ENCODE peak calls at places on chromosomes 13 and 19, in nine cellular contexts. M is A549, B is K562, V is HCT116, P is HL-60, D is GM23338, T is HepG2, A is SK-N-SH, X is GM12878. G is an unnamed sample.

GRCh38 chr13:31846984-31847752 is 107.8 kb downstream of the RXFP2 start:
- DNase-seq in M (no peak), B (peak), V (no peak), P (no peak), D (peak), T (no peak), A (peak), X (no peak), G (no peak)

GRCh38 chr13:107712145-107712544 is 503.2 kb downstream of the LIG4 start:
- DNase-seq in M (no peak), B (no peak), V (no peak), P (no peak), D (no peak), T (no peak), A (no peak), X (no peak), G (no peak)

GRCh38 chr13:20521388-20521787 is 4.3 kb downstream of the CRYL1 start:
- DNase-seq in M (no peak), B (no peak), V (no peak), P (no peak), D (peak), T (no peak), A (no peak), X (no peak), G (no peak)

GRCh38 chr13:69935043-69935442 is 172.6 kb upstream of the ATXN8OS start:
- DNase-seq in M (peak), B (peak), V (peak), P (peak), D (no peak), T (peak), A (peak), X (no peak), G (no peak)

GRCh38 chr19:48807590-48808308 is 3.1 kb downstream of the BCAT2 start:
- DNase-seq in M (peak), B (peak), V (no peak), P (no peak), D (peak), T (peak), A (peak), X (no peak), G (no peak)

GRCh38 chr19:33444238-33444992 is 70.9 kb downstream of the CEBPG start:
- DNase-seq in M (no peak), B (no peak), V (no peak), P (no peak), D (no peak), T (no peak), A (no peak), X (no peak), G (no peak)

GRCh38 chr13:35499131-35500051 is 22.9 kb upstream of the MAB21L1 start:
- DNase-seq in M (no peak), B (no peak), V (no peak), P (no peak), D (no peak), T (no peak), A (no peak), X (no peak), G (no peak)

GRCh38 chr13:21537105-21537504 is 66.9 kb downstream of the MICU2 start:
- DNase-seq in M (no peak), B (no peak), V (no peak), P (no peak), D (no peak), T (no peak), A (no peak), X (no peak), G (no peak)

GRCh38 chr19:57655443-57655842 is 13.3 kb upstream of the ZSCAN4 start:
- DNase-seq in M (no peak), B (peak), V (no peak), P (no peak), D (no peak), T (no peak), A (no peak), X (no peak), G (no peak)

GRCh38 chr13:111206148-111206547 is 91.0 kb downstream of the ARHGEF7 start:
- DNase-seq in M (no peak), B (no peak), V (no peak), P (no peak), D (peak), T (no peak), A (no peak), X (no peak), G (no peak)

GRCh38 chr19:48493718-48494515 is 17.7 kb downstream of the LMTK3 start:
- DNase-seq in M (no peak), B (peak), V (no peak), P (no peak), D (peak), T (no peak), A (no peak), X (no peak), G (no peak)

GRCh38 chr19:3054972-3055740 is 7.1 kb downstream of the TLE5 start:
- DNase-seq in M (peak), B (peak), V (no peak), P (no peak), D (no peak), T (no peak), A (no peak), X (no peak), G (no peak)

GRCh38 chr13:97111705-97112104 is 110.4 kb upstream of the MBNL2 start:
- DNase-seq in M (no peak), B (no peak), V (no peak), P (no peak), D (no peak), T (no peak), A (no peak), X (no peak), G (no peak)

GRCh38 chr19:58279042-58279924 is 528 bp downstream of the ZNF8 start:
- DNase-seq in M (peak), B (peak), V (no peak), P (peak), D (peak), T (peak), A (peak), X (no peak), G (no peak)

GRCh38 chr13:39322836-39323585 is 280.0 kb downstream of the LHFPL6 start:
- DNase-seq in M (no peak), B (no peak), V (no peak), P (no peak), D (no peak), T (no peak), A (no peak), X (no peak), G (no peak)

GRCh38 chr19:51141181-51141580 is 920 bp upstream of the SIGLEC7 start:
- DNase-seq in M (no peak), B (no peak), V (no peak), P (no peak), D (no peak), T (no peak), A (no peak), X (no peak), G (no peak)

GRCh38 chr13:111339366-111340143 is 19.1 kb downstream of the TEX29 start:
- DNase-seq in M (no peak), B (no peak), V (no peak), P (no peak), D (no peak), T (no peak), A (no peak), X (no peak), G (no peak)

GRCh38 chr19:55681131-55682087 is 6.4 kb downstream of the EPN1 start:
- DNase-seq in M (no peak), B (no peak), V (no peak), P (no peak), D (no peak), T (no peak), A (no peak), X (no peak), G (no peak)

GRCh38 chr13:25042141-25042540 is 53.8 kb upstream of the PABPC3 start:
- DNase-seq in M (no peak), B (no peak), V (no peak), P (no peak), D (no peak), T (no peak), A (no peak), X (no peak), G (no peak)

GRCh38 chr13:98858206-98858605 is 105.7 kb upstream of the SLC15A1 start:
- DNase-seq in M (no peak), B (no peak), V (no peak), P (no peak), D (no peak), T (no peak), A (no peak), X (no peak), G (no peak)

GRCh38 chr19:58229255-58229639 is 533 bp downstream of the ZNF544 start:
- DNase-seq in M (peak), B (no peak), V (no peak), P (peak), D (peak), T (peak), A (peak), X (no peak), G (no peak)

GRCh38 chr13:41453620-41454019 is 3.7 kb upstream of the RGCC start:
- DNase-seq in M (no peak), B (no peak), V (no peak), P (no peak), D (no peak), T (no peak), A (no peak), X (no peak), G (no peak)

GRCh38 chr13:113155982-113156655 is 2.3 kb upstream of the PROZ start:
- DNase-seq in M (no peak), B (no peak), V (no peak), P (no peak), D (no peak), T (no peak), A (no peak), X (no peak), G (no peak)

GRCh38 chr13:113962386-113962785 is 11.5 kb downstream of the C13orf46 start:
- DNase-seq in M (no peak), B (no peak), V (no peak), P (no peak), D (no peak), T (no peak), A (no peak), X (no peak), G (no peak)

GRCh38 chr19:43782689-43783231 is 2.0 kb upstream of the KCNN4 start:
- DNase-seq in M (peak), B (peak), V (no peak), P (no peak), D (no peak), T (no peak), A (no peak), X (no peak), G (no peak)

GRCh38 chr13:59677966-59678814 is 485.5 kb downstream of the DIAPH3 start:
- DNase-seq in M (peak), B (peak), V (peak), P (peak), D (peak), T (peak), A (peak), X (no peak), G (no peak)

GRCh38 chr13:95073826-95074345 is 227.4 kb downstream of the ABCC4 start:
- DNase-seq in M (no peak), B (no peak), V (no peak), P (no peak), D (no peak), T (no peak), A (no peak), X (no peak), G (no peak)

GRCh38 chr13:91346848-91347211 is 657 bp upstream of the MIR17HG start:
- DNase-seq in M (peak), B (peak), V (no peak), P (peak), D (peak), T (no peak), A (peak), X (peak), G (no peak)

GRCh38 chr19:18906605-18907519 is 10.9 kb upstream of the CERS1 start:
- DNase-seq in M (no peak), B (no peak), V (no peak), P (no peak), D (no peak), T (no peak), A (no peak), X (no peak), G (no peak)

DNA sequence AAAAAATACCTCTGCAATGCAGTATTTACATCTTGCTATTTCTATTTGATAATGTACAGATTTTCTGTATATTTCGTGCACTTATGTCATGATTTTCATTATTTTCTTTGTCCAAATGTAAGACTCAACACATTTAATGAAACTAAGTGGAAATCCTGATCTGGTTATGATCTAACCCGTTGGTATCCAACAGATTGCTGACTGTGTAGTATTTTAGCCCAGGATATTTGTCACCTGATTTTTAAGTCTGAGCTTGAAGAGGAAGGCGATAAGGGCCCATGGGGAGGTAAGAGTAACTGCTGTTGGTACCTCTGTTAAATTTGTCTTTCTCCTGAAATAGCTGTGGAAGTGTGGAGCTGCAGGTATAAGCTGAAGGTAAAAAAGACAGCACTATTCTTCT is 45.3 kb downstream of the WASF3 start:
- DNase-seq in M (no peak), B (no peak), V (no peak), P (no peak), D (no peak), T (no peak), A (no peak), X (no peak), G (no peak)
- TF ChIP-seq REST in M (no peak), B (no peak), V (no peak), P (no peak), D (no peak), T (no peak), A (no peak), X (no peak), G (no peak)

DNA sequence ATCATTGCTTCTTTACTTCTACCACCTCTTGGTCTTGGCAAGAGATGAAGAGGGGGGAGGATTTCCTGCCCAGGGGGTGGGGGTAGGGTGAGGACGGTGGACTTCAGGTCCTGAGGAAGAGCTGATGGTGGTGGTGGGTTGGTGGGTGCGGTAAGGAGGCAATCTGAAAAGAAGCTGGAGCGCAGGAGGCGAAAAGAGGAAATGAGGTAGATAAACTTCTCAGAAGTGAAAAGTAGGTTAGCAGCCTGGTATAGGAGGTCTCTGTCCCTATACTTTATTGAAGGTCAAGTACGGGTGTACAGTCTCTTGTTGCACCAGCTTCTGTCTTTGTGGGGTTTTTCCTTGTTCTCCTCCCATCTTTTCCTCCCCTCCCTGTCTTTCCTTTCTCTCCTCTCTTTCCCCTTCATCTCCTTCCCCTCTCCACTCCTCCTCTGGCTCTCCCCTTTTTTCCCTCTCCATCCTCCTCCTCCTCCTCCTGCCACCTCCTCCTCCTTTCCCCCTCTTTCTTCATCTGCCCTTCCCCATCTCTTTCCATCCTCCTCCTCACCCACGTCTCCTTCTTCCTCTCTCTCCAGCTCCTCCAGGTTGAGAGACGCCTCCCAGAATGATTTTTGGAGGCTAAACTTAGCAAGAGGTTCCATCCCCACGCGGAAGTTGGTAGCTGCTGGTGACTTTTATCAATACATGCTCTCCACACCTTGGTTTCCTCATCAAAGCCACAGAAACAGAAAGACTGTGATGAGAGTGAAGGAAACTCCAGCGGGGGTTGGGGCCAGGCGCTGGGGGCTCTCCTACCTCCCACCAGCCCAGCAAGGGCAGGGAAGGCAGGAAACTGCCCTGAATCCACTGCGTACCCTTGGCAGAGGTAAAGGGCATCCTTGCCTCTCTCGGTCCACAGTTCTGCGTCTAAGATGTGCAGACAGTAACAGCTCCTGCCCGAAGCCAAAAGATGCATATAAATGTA is 15.3 kb downstream of the TNFSF14 start:
- DNase-seq in M (no peak), B (no peak), V (no peak), P (peak), D (no peak), T (no peak), A (no peak), X (no peak), G (no peak)
- TF ChIP-seq REST in M (no peak), B (no peak), V (no peak), P (no peak), D (no peak), T (no peak), A (no peak), X (no peak), G (no peak)

GRCh38 chr13:85170372-85170771 is 628.8 kb downstream of the SLITRK6 start:
- DNase-seq in M (no peak), B (no peak), V (no peak), P (no peak), D (no peak), T (no peak), A (no peak), X (no peak), G (no peak)

GRCh38 chr13:85174291-85174690 is 624.9 kb downstream of the SLITRK6 start:
- DNase-seq in M (no peak), B (no peak), V (no peak), P (no peak), D (no peak), T (no peak), A (no peak), X (no peak), G (no peak)
- TF ChIP-seq REST in M (no peak), B (no peak), V (no peak), P (no peak), D (no peak), T (no peak), A (no peak), X (no peak), G (no peak)

GRCh38 chr13:49649244-49649962 is 21.1 kb downstream of the ARL11 start:
- DNase-seq in M (peak), B (peak), V (no peak), P (no peak), D (peak), T (peak), A (no peak), X (no peak), G (no peak)
- TF ChIP-seq REST in M (no peak), B (no peak), V (no peak), P (no peak), D (no peak), T (no peak), A (no peak), X (no peak), G (no peak)

DNA sequence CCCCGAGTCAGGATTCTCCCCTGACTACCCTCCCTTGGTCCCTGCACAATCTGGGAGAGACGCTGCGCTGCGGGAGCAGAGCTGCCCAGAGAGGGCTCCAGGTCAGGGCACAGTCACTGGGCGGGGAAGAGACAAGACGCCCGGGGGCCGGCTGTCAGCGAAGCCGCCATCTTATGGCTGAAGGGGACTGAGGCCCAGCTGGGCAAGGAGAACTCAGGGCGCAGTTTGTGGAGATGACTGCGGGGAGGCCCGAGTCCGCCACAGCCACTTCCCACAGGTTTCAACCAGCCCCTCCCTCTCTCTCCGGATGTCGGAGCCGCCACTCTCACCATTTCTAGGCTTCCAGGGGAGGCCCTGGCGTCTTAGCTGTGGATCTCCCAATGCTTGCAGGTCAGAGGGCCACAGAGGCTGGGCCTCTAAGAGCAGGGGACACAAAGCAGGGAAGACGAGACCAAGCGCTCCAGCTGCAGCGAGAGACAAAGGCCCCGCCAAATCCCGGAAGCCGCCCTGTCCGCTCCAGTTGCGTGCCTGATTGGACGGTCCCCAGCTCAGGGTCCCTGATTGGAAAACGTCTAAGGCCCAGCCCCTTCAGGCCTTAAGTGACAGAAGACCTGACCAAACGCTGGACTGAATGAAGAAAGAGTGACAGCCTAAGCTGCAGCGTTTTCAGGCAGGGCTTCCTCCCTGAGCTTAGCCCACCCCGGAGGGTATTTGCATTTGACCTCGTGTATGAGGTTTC is at the start of gene ZNF724:
- DNase-seq in M (peak), B (peak), V (peak), P (peak), D (peak), T (peak), A (peak), X (peak), G (peak)
- TF ChIP-seq REST in M (no peak), B (no peak), V (no peak), P (peak), D (no peak), T (no peak), A (no peak), X (no peak), G (no peak)

GRCh38 chr13:73061478-73062275 is 2.9 kb downstream of the KLF5 start:
- DNase-seq in M (no peak), B (no peak), V (no peak), P (no peak), D (peak), T (no peak), A (no peak), X (no peak), G (no peak)

GRCh38 chr13:73059460-73060250 is 850 bp downstream of the KLF5 start:
- DNase-seq in M (no peak), B (peak), V (no peak), P (peak), D (peak), T (peak), A (no peak), X (no peak), G (no peak)

GRCh38 chr13:73062368-73062767 is 3.6 kb downstream of the KLF5 start:
- DNase-seq in M (no peak), B (no peak), V (no peak), P (no peak), D (no peak), T (no peak), A (no peak), X (no peak), G (no peak)

GRCh38 chr13:73058741-73059459 is at the start of gene KLF5:
- DNase-seq in M (peak), B (peak), V (peak), P (peak), D (peak), T (peak), A (peak), X (peak), G (no peak)

DNA sequence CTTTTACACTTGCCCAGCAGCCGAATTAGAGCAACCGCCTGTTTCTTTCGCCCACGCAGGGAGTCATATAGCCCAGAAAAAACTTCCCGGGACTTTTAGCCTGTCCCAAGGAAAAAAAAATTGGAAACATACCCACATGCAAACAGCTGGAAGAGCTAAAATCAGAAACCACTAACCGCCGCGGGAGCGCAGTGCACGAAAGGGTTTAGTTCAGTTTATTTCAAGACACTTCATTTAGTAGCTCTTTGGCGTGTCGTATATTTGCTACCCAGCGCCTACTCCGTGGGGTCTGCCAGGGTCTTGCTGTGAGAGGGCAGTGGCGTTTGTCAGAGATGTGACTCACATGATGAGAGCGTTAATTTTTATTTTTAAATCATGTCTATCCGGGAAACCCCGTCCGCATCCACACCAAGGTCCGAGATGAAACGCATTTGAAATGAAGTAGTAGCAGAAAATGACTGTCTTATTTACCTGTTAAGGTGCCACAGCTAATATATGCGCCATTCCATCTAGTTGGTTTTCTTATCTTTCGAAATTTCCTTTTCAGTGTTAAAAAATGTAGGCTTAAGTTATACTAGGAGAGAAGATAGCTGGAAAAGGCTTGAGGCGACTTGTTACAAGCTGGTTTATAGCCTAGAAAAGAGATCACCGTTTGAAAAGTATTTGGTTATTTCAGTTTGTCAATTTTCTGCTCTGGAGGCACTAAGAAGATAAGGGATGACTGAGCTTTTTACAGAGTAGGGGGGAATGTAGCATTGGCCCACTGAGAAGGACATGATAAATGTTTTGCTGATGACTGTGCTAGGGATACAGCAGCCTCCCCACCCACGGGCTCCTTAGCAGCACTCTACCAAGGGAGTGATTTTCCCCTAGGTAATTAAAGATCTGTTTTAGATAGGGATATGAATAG is 1.7 kb downstream of the KLF5 start:
- DNase-seq in M (no peak), B (no peak), V (no peak), P (no peak), D (no peak), T (no peak), A (peak), X (no peak), G (no peak)
- TF ChIP-seq REST in M (no peak), B (no peak), V (no peak), P (no peak), D (no peak), T (no peak), A (no peak), X (no peak), G (no peak)